ENCODE peak calls at places on chromosomes 6 and 20, in five cellular contexts. V, I, N, E and K are unnamed samples.

GRCh38 chr20:39210331-39211074 is 248.4 kb downstream of the DHX35 start:
- DNase-seq in V (no peak), I (no peak), N (no peak), E (no peak), K (no peak)

GRCh38 chr6:30703011-30703410 is 12.2 kb upstream of the NRM start:
- DNase-seq in V (no peak), I (no peak), N (no peak), E (no peak), K (no peak)

GRCh38 chr6:24974182-24975171 is 38.7 kb upstream of the RIPOR2 start:
- DNase-seq in V (no peak), I (no peak), N (no peak), E (no peak), K (no peak)

GRCh38 chr20:31824554-31825313 is 5.6 kb downstream of the MYLK2 start:
- DNase-seq in V (no peak), I (no peak), N (no peak), E (no peak), K (no peak)

GRCh38 chr6:11062715-11063114 is 18.6 kb upstream of the ELOVL2 start:
- DNase-seq in V (no peak), I (no peak), N (no peak), E (no peak), K (no peak)

GRCh38 chr6:131231886-131232285 is 96.6 kb downstream of the AKAP7 start:
- DNase-seq in V (no peak), I (no peak), N (no peak), E (no peak), K (no peak)

GRCh38 chr6:9456241-9456658 is 958.6 kb downstream of the TFAP2A start:
- DNase-seq in V (no peak), I (no peak), N (no peak), E (no peak), K (no peak)

GRCh38 chr6:15627829-15628228 is 35.0 kb downstream of the DTNBP1 start:
- DNase-seq in V (no peak), I (no peak), N (peak; percentile 36), E (no peak), K (no peak)

GRCh38 chr6:3621411-3621810 is 130.1 kb downstream of the PXDC1 start:
- DNase-seq in V (no peak), I (no peak), N (no peak), E (no peak), K (no peak)

GRCh38 chr6:14819001-14819400 is 426.9 kb upstream of the JARID2 start:
- DNase-seq in V (no peak), I (no peak), N (no peak), E (no peak), K (no peak)

GRCh38 chr6:17107768-17108325 is 6.0 kb downstream of the STMND1 start:
- DNase-seq in V (peak; percentile 28), I (no peak), N (no peak), E (no peak), K (no peak)

GRCh38 chr6:149075616-149076354 is 241.7 kb upstream of the TAB2 start:
- DNase-seq in V (peak; percentile 17), I (no peak), N (no peak), E (no peak), K (no peak)

GRCh38 chr6:37960139-37960935 is 140.8 kb downstream of the ZFAND3 start:
- DNase-seq in V (no peak), I (no peak), N (no peak), E (no peak), K (no peak)

GRCh38 chr20:7897965-7898364 is 42.3 kb downstream of the HAO1 start:
- DNase-seq in V (no peak), I (no peak), N (no peak), E (no peak), K (no peak)

GRCh38 chr20:57611605-57612311 is 8.5 kb downstream of the ZBP1 start:
- DNase-seq in V (no peak), I (no peak), N (no peak), E (no peak), K (peak; percentile 12)

GRCh38 chr20:37729909-37730308 is 36.1 kb downstream of the CTNNBL1 start:
- DNase-seq in V (peak; percentile 55), I (no peak), N (no peak), E (no peak), K (no peak)

GRCh38 chr6:130993292-130993765 is 69.7 kb downstream of the EPB41L2 start:
- DNase-seq in V (no peak), I (no peak), N (peak; percentile 32), E (no peak), K (no peak)

GRCh38 chr6:6749791-6750434 is 161.4 kb downstream of the LY86 start:
- DNase-seq in V (peak; percentile 92), I (peak; percentile 25), N (peak; percentile 15), E (peak; percentile 39), K (no peak)

GRCh38 chr6:32177182-32177787 is 920 bp upstream of the RNF5 start:
- DNase-seq in V (no peak), I (no peak), N (no peak), E (no peak), K (no peak)

GRCh38 chr6:111844921-111845320 is 28.3 kb downstream of the FYN start:
- DNase-seq in V (no peak), I (no peak), N (peak; percentile 15), E (no peak), K (no peak)

GRCh38 chr6:130517444-130517931 is 151.7 kb downstream of the TMEM200A start:
- DNase-seq in V (no peak), I (no peak), N (no peak), E (no peak), K (no peak)

GRCh38 chr6:26172496-26172958 is 85.3 kb downstream of the HFE start:
- DNase-seq in V (peak; percentile 59), I (no peak), N (peak; percentile 74), E (no peak), K (peak; percentile 30)

GRCh38 chr20:32463642-32464400 is 105.7 kb downstream of the ASXL1 start:
- DNase-seq in V (no peak), I (no peak), N (no peak), E (peak; percentile 69), K (no peak)

GRCh38 chr6:154615483-154616025 is 105.1 kb upstream of the CNKSR3 start:
- DNase-seq in V (peak; percentile 35), I (no peak), N (peak; percentile 27), E (peak; percentile 76), K (no peak)

GRCh38 chr6:55868910-55869479 is 6.4 kb downstream of the BMP5 start:
- DNase-seq in V (peak; percentile 7), I (no peak), N (no peak), E (no peak), K (no peak)

GRCh38 chr6:15569035-15569995 is 93.5 kb downstream of the DTNBP1 start:
- DNase-seq in V (no peak), I (no peak), N (no peak), E (peak; percentile 26), K (no peak)

GRCh38 chr6:104718672-104719071 is 141.0 kb downstream of the HACE1 start:
- DNase-seq in V (peak; percentile 50), I (no peak), N (peak; percentile 24), E (no peak), K (no peak)

GRCh38 chr20:58482416-58482815 is 32.8 kb downstream of the APCDD1L start:
- DNase-seq in V (peak; percentile 38), I (no peak), N (no peak), E (no peak), K (no peak)

GRCh38 chr20:1336699-1337387 is 7.9 kb upstream of the SDCBP2 start:
- DNase-seq in V (peak; percentile 30), I (no peak), N (peak; percentile 97), E (peak; percentile 84), K (no peak)

GRCh38 chr6:89079611-89080213 is 839 bp upstream of the PNRC1 start:
- DNase-seq in V (peak; percentile 77), I (peak; percentile 43), N (peak; percentile 87), E (no peak), K (peak; percentile 55)

GRCh38 chr6:57033228-57033627 is 13.3 kb upstream of the KIAA1586 start:
- DNase-seq in V (no peak), I (no peak), N (no peak), E (no peak), K (no peak)
- TF ChIP-seq CTCF in V (no peak), I (no peak), N (no peak), E (no peak), K (no peak)

DNA sequence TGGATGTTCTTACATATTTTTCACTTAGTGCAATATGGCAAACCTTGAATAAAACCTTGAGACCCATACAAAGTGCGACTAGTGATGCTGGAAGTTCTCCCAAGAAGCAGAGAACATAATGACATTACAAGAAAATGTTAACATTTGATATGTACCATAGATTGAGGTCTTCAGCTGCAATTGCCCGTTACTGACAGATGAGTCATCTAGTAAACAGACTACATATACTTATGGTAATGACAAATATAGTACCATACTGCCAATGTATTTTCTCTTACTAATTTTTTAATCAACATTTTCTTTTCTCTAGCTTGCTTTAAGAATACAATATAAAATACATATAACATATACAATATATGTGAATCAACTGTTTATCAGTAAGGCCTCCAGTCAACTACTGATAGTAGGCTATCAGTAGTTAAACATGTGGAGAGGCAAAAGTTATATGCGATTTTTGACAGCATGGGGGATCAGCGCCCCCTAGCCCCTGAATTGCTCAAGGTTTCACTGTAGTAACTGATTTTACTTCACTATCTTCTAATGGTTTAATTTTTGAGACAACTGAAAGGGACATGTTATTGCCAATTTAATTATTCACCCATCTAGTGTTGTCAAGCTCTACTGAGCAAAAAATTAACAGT is 166.7 kb upstream of the ADGRB3 start:
- DNase-seq in V (peak; percentile 6), I (no peak), N (no peak), E (no peak), K (no peak)
- TF ChIP-seq CTCF in V (no peak), I (no peak), N (no peak), E (no peak), K (no peak)

GRCh38 chr6:164168595-164168994 is 754.1 kb downstream of the QKI start:
- DNase-seq in V (no peak), I (no peak), N (no peak), E (no peak), K (no peak)

GRCh38 chr6:164166515-164166914 is 752.0 kb downstream of the QKI start:
- DNase-seq in V (no peak), I (no peak), N (no peak), E (no peak), K (no peak)

GRCh38 chr6:164166996-164167395 is 752.5 kb downstream of the QKI start:
- DNase-seq in V (no peak), I (no peak), N (no peak), E (no peak), K (no peak)

GRCh38 chr6:164169355-164169754 is 754.8 kb downstream of the QKI start:
- DNase-seq in V (no peak), I (no peak), N (no peak), E (no peak), K (no peak)

GRCh38 chr6:164167873-164168405 is 753.4 kb downstream of the QKI start:
- DNase-seq in V (no peak), I (no peak), N (no peak), E (no peak), K (no peak)
- TF ChIP-seq CTCF in V (no peak), I (no peak), N (no peak), E (no peak), K (no peak)

DNA sequence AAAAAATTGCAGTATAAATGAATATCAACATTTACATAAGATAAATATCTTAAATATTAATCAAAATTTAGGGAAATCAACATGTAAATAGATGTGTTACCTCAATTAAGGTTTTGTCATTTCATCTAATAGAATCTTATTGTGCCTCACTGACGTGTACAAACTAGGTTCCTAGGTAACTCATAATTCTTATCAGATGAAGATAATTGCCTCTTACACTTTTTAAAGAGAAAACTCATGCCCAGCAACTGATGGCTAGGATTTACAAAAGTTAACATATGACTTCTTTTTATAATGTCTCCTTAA is 49.6 kb downstream of the FRK start:
- DNase-seq in V (no peak), I (no peak), N (no peak), E (no peak), K (no peak)
- TF ChIP-seq CTCF in V (no peak), I (no peak), N (no peak), E (no peak), K (no peak)

GRCh38 chr6:95352064-95352463 is 225.3 kb upstream of the MANEA start:
- DNase-seq in V (no peak), I (no peak), N (no peak), E (no peak), K (no peak)
- TF ChIP-seq CTCF in V (no peak), I (no peak), N (no peak), E (no peak), K (no peak)